ENCODE peak calls at places on chromosomes 16 and 17, in eight cellular contexts. L, E, M, A, N, S, G and X are unnamed samples.

GRCh38 chr17:39359994-39360393 is 41.4 kb downstream of the FBXL20 start:
- DNase-seq in E (no peak), N (no peak), L (no peak), M (no peak), G (no peak), A (no peak), S (no peak), X (no peak)

GRCh38 chr16:78458588-78458987 is 359.1 kb downstream of the WWOX start:
- DNase-seq in G (no peak), N (no peak), A (no peak), L (no peak), M (no peak), E (no peak), S (no peak), X (no peak)

GRCh38 chr16:85535352-85536072 is 77.6 kb upstream of the GSE1 start:
- DNase-seq in E (no peak), G (peak; percentile 76), A (no peak), S (no peak), N (no peak), M (no peak), L (no peak), X (no peak)

GRCh38 chr17:78502611-78503148 is 74.5 kb downstream of the DNAH17 start:
- DNase-seq in L (no peak), N (no peak), S (no peak), M (no peak), G (no peak), A (no peak), E (no peak), X (no peak)

GRCh38 chr16:4574919-4575705 is 19.0 kb downstream of the C16orf96 start:
- DNase-seq in G (no peak), M (no peak), A (no peak), S (no peak), L (no peak), E (no peak), N (no peak), X (no peak)

GRCh38 chr16:82044585-82044911 is 9.5 kb downstream of the HSD17B2 start:
- DNase-seq in S (no peak), N (no peak), G (no peak), E (no peak), L (no peak), M (no peak), A (no peak), X (no peak)

GRCh38 chr16:16101585-16101984 is 121.7 kb downstream of the ABCC6 start:
- DNase-seq in L (no peak), A (no peak), N (no peak), E (no peak), G (no peak), S (no peak), M (no peak), X (no peak)

GRCh38 chr16:75231570-75231969 is 12.8 kb downstream of the CTRB1 start:
- DNase-seq in E (no peak), S (no peak), M (no peak), L (no peak), G (no peak), N (no peak), A (peak; percentile 28), X (no peak)

GRCh38 chr16:23607740-23608139 is 11.6 kb upstream of the NDUFAB1 start:
- DNase-seq in S (no peak), G (no peak), L (no peak), M (no peak), N (peak; percentile 20), E (peak; percentile 58), A (no peak), X (no peak)

GRCh38 chr16:79049040-79049439 is 551.5 kb downstream of the MAF start:
- DNase-seq in E (no peak), M (no peak), L (no peak), N (no peak), S (no peak), G (no peak), A (no peak), X (no peak)

GRCh38 chr17:40247926-40248495 is 28.9 kb downstream of the WIPF2 start:
- DNase-seq in M (no peak), N (no peak), A (no peak), L (no peak), E (no peak), S (no peak), G (no peak), X (no peak)

GRCh38 chr17:81480140-81480917 is 32.3 kb downstream of the ACTG1 start:
- DNase-seq in G (no peak), N (peak; percentile 45), M (no peak), E (peak; percentile 72), S (no peak), L (no peak), A (no peak), X (no peak)

GRCh38 chr16:10683160-10683559 is 11.6 kb downstream of the TEKT5 start:
- DNase-seq in G (no peak), A (no peak), S (no peak), N (no peak), E (no peak), L (no peak), M (no peak), X (no peak)

GRCh38 chr17:42706732-42707131 is 24.4 kb downstream of the CNTNAP1 start:
- DNase-seq in E (no peak), A (no peak), L (no peak), N (no peak), M (no peak), G (no peak), S (no peak), X (no peak)

GRCh38 chr17:65173284-65173793 is 36.2 kb downstream of the RGS9 start:
- DNase-seq in L (peak; percentile 71), E (peak; percentile 32), N (peak; percentile 78), G (peak; percentile 63), A (no peak), M (no peak), S (no peak), X (peak; percentile 68)

GRCh38 chr16:16828913-16829398 is 450.0 kb downstream of the NPIPA7 start:
- DNase-seq in M (no peak), G (no peak), N (no peak), A (no peak), E (no peak), L (no peak), S (no peak), X (no peak)

GRCh38 chr17:77126519-77126918 is 14.2 kb upstream of the SEC14L1 start:
- DNase-seq in A (peak; percentile 68), L (no peak), N (peak; percentile 97), E (no peak), S (no peak), G (no peak), M (no peak), X (no peak)

GRCh38 chr17:75601057-75601987 is 13.7 kb downstream of the MYO15B start:
- DNase-seq in N (peak; percentile 77), L (peak; percentile 83), M (peak; percentile 67), E (peak; percentile 32), G (peak; percentile 66), A (peak; percentile 92), S (peak; percentile 96), X (peak; percentile 78)

GRCh38 chr16:67456383-67457140 is 24.4 kb downstream of the ATP6V0D1 start:
- DNase-seq in L (peak; percentile 51), E (peak; percentile 91), S (no peak), A (no peak), M (no peak), N (no peak), G (no peak), X (no peak)

GRCh38 chr17:45302649-45303173 is 14.1 kb downstream of the MAP3K14 start:
- DNase-seq in A (no peak), M (peak; percentile 77), L (no peak), G (no peak), E (peak; percentile 75), N (no peak), S (no peak), X (peak; percentile 77)

DNA sequence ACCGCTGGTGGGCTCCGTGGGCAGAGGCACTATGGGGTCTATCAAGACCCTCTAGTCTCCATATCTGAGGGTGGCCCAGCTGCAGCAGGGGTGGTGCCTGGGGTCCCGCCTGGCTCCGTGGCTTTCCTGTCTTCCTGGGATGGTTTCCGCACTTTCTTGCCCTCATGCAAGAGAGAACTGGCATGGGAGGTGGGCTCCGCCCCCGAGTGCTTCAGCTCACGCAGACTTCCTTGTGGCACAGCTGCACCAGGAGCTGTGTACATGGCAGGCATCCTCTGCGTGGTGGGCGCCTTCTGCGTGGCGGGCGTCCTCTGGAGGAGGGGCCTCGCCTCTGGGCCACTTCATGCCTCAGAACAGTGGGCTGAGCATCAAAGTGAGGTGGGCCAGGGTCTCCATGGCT is 73.1 kb downstream of the LMF1 start:
- DNase-seq in S (no peak), E (no peak), L (no peak), G (no peak), N (no peak), A (no peak), M (no peak), X (no peak)
- H3K9me2 ChIP-seq in S (no peaks in the 10 kb centered on the region), E (no peaks in the 10 kb centered on the region), L (no peaks in the 10 kb centered on the region), G (no peaks in the 10 kb centered on the region), N (no peaks in the 10 kb centered on the region), A (no peaks in the 10 kb centered on the region), M (no peaks in the 10 kb centered on the region), X (no peaks in the 10 kb centered on the region)

DNA sequence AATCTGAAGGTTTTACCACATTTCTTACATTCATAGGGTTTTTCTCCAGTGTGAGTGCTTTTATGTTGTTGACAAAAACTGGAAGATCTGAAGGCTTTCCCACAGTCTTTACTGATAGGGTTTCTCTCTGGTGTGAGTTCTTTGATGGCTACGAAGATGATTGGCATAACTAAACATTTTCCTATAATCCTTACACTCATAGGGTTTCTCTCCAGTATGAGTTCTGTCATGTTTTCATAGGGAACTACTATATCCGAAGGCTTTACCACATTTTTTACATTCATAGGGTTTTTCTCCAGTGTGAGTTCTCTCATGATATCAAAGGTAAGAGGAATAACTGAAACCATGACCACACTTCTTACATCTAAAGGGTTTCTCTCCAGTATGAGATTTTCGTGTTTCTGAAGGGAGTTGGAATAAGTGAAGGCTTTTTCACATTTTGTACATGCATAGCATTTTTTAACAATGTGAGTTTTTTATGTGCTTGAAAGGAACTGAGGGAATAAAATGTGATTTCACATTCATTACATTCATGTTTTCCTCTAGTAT is 1987.7 kb downstream of the TP53TG3F start:
- DNase-seq in M (no peak), N (no peak), G (no peak), A (no peak), S (no peak), L (no peak), E (no peak), X (no peak)
- H3K9me3 ChIP-seq in M (no peaks in the 10 kb centered on the region), N (peaks cover 8% of the 10 kb centered on the region), G (peaks cover 7% of the 10 kb centered on the region), A (peaks cover 26% of the 10 kb centered on the region), S (peaks cover 16% of the 10 kb centered on the region), L (no peaks in the 10 kb centered on the region), E (no peaks in the 10 kb centered on the region), X (peaks cover 16% of the 10 kb centered on the region)

GRCh38 chr16:674214-674881 is 1.1 kb upstream of the RHBDL1 start:
- DNase-seq in A (no peak), S (no peak), N (no peak), G (no peak), L (no peak), M (no peak), E (no peak), X (no peak)
- H3K9me2 ChIP-seq in A (no peaks in the 10 kb centered on the region), S (no peaks in the 10 kb centered on the region), N (no peaks in the 10 kb centered on the region), G (no peaks in the 10 kb centered on the region), L (no peaks in the 10 kb centered on the region), M (no peaks in the 10 kb centered on the region), E (no peaks in the 10 kb centered on the region), X (no peaks in the 10 kb centered on the region)

DNA sequence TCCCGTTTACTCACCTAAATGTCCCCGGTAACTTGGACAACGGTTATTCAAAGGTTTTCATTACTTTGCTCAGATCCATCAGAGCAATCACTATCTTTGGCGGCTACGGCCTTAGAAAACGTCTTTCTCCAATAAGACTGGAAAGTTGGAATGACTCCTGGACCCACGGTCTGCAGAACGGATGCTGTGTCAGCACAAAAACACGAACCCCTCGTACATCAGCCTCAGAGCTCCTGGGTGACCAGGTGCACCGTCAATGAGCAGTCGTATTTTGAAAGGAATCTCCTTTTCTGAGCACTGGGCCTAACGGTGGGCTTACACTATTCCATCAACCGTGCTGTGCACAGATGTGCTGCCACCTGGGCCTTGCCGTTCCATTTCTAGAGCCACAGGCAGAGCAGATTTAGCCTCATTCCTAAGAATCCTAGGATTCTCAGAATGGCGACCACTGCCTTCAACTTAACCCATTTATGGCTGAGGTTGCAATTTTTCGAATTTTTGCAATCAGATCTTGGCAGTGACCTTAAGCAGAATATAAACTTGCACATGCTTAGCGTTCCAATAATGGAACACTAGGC is 110.8 kb upstream of the ZNF750 start:
- DNase-seq in N (no peak), L (no peak), E (no peak), A (no peak), S (no peak), G (no peak), M (no peak), X (no peak)
- H3K9me3 ChIP-seq in N (no peaks in the 10 kb centered on the region), L (peaks cover 12% of the 10 kb centered on the region), E (no peaks in the 10 kb centered on the region), A (no peaks in the 10 kb centered on the region), S (peaks cover 4% of the 10 kb centered on the region), G (peaks cover 22% of the 10 kb centered on the region), M (no peaks in the 10 kb centered on the region), X (peaks cover 13% of the 10 kb centered on the region)